ENCODE peak calls at places on chromosomes 5 and 9, in four cellular contexts. One of them, this sample, is unnamed.

GRCh38 chr9:25677301-25678146 is 720 bp downstream of the TUSC1 start:
- DNase-seq in H1: no peak
- DNase-seq in GM12878: no peak
- DNase-seq in K562: no peak
- DNase-seq in this sample: no peak

GRCh38 chr5:31427013-31427783 is 104.7 kb downstream of the DROSHA start:
- DNase-seq in K562: no peak
- DNase-seq in H1: no peak
- DNase-seq in GM12878: no peak
- DNase-seq in this sample: no peak

GRCh38 chr5:156375895-156376495 is 49.0 kb downstream of the SGCD start:
- DNase-seq in H1: no peak
- DNase-seq in K562: no peak
- DNase-seq in GM12878: peak; percentile 28
- DNase-seq in this sample: no peak

GRCh38 chr5:68080282-68081050 is 135.1 kb upstream of the PIK3R1 start:
- DNase-seq in K562: no peak
- DNase-seq in GM12878: no peak
- DNase-seq in H1: no peak
- DNase-seq in this sample: peak; percentile 90

GRCh38 chr5:109387408-109387974 is 22.3 kb downstream of the PJA2 start:
- DNase-seq in H1: no peak
- DNase-seq in GM12878: no peak
- DNase-seq in K562: no peak
- DNase-seq in this sample: no peak

GRCh38 chr9:69344459-69344858 is 19.4 kb downstream of the ENTREP1 start:
- DNase-seq in H1: no peak
- DNase-seq in K562: no peak
- DNase-seq in GM12878: no peak
- DNase-seq in this sample: no peak

GRCh38 chr9:87725900-87726709 is at the start of gene CTSL:
- DNase-seq in GM12878: no peak
- DNase-seq in K562: peak; percentile 90
- DNase-seq in H1: peak; percentile 85
- DNase-seq in this sample: peak; percentile 76

GRCh38 chr9:31103836-31104235 is 1280.6 kb upstream of the ACO1 start:
- DNase-seq in GM12878: no peak
- DNase-seq in H1: no peak
- DNase-seq in K562: no peak
- DNase-seq in this sample: no peak

GRCh38 chr5:179219661-179220620 is 125.3 kb downstream of the ADAMTS2 start:
- DNase-seq in K562: no peak
- DNase-seq in GM12878: no peak
- DNase-seq in H1: no peak
- DNase-seq in this sample: no peak

GRCh38 chr5:1380011-1380817 is 35.3 kb upstream of the CLPTM1L start:
- DNase-seq in GM12878: no peak
- DNase-seq in H1: no peak
- DNase-seq in K562: peak; percentile 57
- DNase-seq in this sample: peak; percentile 37

GRCh38 chr9:81086421-81086820 is 602.9 kb downstream of the TLE1 start:
- DNase-seq in GM12878: no peak
- DNase-seq in K562: no peak
- DNase-seq in H1: no peak
- DNase-seq in this sample: no peak

GRCh38 chr9:134214766-134215394 is 50.5 kb upstream of the RNU6ATAC start:
- DNase-seq in GM12878: no peak
- DNase-seq in K562: no peak
- DNase-seq in H1: no peak
- DNase-seq in this sample: peak; percentile 19

GRCh38 chr5:115577329-115577728 is 24.9 kb downstream of the TICAM2 start:
- DNase-seq in H1: no peak
- DNase-seq in GM12878: no peak
- DNase-seq in K562: no peak
- DNase-seq in this sample: no peak

GRCh38 chr5:64019746-64020145 is 57.5 kb upstream of the HTR1A start:
- DNase-seq in K562: no peak
- DNase-seq in H1: no peak
- DNase-seq in GM12878: no peak
- DNase-seq in this sample: no peak

GRCh38 chr5:28404363-28405071 is 1366.1 kb upstream of the CDH9 start:
- DNase-seq in H1: no peak
- DNase-seq in GM12878: no peak
- DNase-seq in K562: no peak
- DNase-seq in this sample: no peak

GRCh38 chr5:153562189-153562588 is 71.7 kb downstream of the GRIA1 start:
- DNase-seq in H1: peak; percentile 29
- DNase-seq in GM12878: no peak
- DNase-seq in K562: no peak
- DNase-seq in this sample: no peak

GRCh38 chr5:160467555-160468418 is 46.1 kb downstream of the PTTG1 start:
- DNase-seq in GM12878: peak; percentile 96
- DNase-seq in H1: no peak
- DNase-seq in K562: no peak
- DNase-seq in this sample: peak; percentile 97

GRCh38 chr5:135568241-135568640 is 10.6 kb downstream of the CXCL14 start:
- DNase-seq in GM12878: no peak
- DNase-seq in H1: no peak
- DNase-seq in K562: no peak
- DNase-seq in this sample: no peak

GRCh38 chr9:76452839-76453238 is 6.1 kb upstream of the GCNT1 start:
- DNase-seq in K562: no peak
- DNase-seq in GM12878: no peak
- DNase-seq in H1: no peak
- DNase-seq in this sample: no peak

GRCh38 chr5:131328536-131329186 is 64.8 kb downstream of the CDC42SE2 start:
- DNase-seq in H1: no peak
- DNase-seq in K562: no peak
- DNase-seq in GM12878: no peak
- DNase-seq in this sample: peak; percentile 50

GRCh38 chr5:174306345-174307030 is 261.0 kb downstream of the NSG2 start:
- DNase-seq in GM12878: no peak
- DNase-seq in H1: no peak
- DNase-seq in K562: no peak
- DNase-seq in this sample: no peak

GRCh38 chr5:177124486-177124991 is 9.0 kb upstream of the NSD1 start:
- DNase-seq in K562: peak; percentile 26
- DNase-seq in GM12878: no peak
- DNase-seq in H1: no peak
- DNase-seq in this sample: no peak

GRCh38 chr9:71791875-71792274 is 23.6 kb upstream of the CEMIP2 start:
- DNase-seq in K562: no peak
- DNase-seq in H1: no peak
- DNase-seq in GM12878: no peak
- DNase-seq in this sample: no peak

GRCh38 chr9:4417578-4418325 is 72.5 kb upstream of the SLC1A1 start:
- DNase-seq in GM12878: no peak
- DNase-seq in K562: no peak
- DNase-seq in H1: no peak
- DNase-seq in this sample: no peak

GRCh38 chr9:128249914-128250838 is 25.6 kb downstream of the GOLGA2 start:
- DNase-seq in GM12878: peak; percentile 25
- DNase-seq in H1: peak; percentile 93
- DNase-seq in K562: peak; percentile 100
- DNase-seq in this sample: no peak

GRCh38 chr5:96783326-96783725 is 24.4 kb downstream of the ERAP1 start:
- DNase-seq in GM12878: no peak
- DNase-seq in K562: no peak
- DNase-seq in H1: no peak
- DNase-seq in this sample: no peak

GRCh38 chr9:131758972-131759647 is 19.2 kb upstream of the RAPGEF1 start:
- DNase-seq in GM12878: no peak
- DNase-seq in K562: no peak
- DNase-seq in H1: no peak
- DNase-seq in this sample: no peak

GRCh38 chr9:113619156-113619861 is 155.8 kb downstream of the RGS3 start:
- DNase-seq in H1: no peak
- DNase-seq in GM12878: no peak
- DNase-seq in K562: no peak
- DNase-seq in this sample: no peak

GRCh38 chr9:83955985-83956287 is 24.1 kb downstream of the HNRNPK start:
- DNase-seq in K562: no peak
- DNase-seq in H1: no peak
- DNase-seq in GM12878: no peak
- DNase-seq in this sample: peak; percentile 36

GRCh38 chr5:105872569-105873270 is 1798.0 kb downstream of the EFNA5 start:
- DNase-seq in H1: no peak
- DNase-seq in GM12878: no peak
- DNase-seq in K562: no peak
- DNase-seq in this sample: no peak

GRCh38 chr5:139492700-139493192 is 10.2 kb upstream of the STING1 start:
- DNase-seq in K562: no peak
- DNase-seq in GM12878: no peak
- DNase-seq in H1: no peak
- DNase-seq in this sample: no peak

GRCh38 chr5:71810456-71811181 is 91.5 kb downstream of the CARTPT start:
- DNase-seq in K562: no peak
- DNase-seq in H1: no peak
- DNase-seq in GM12878: no peak
- DNase-seq in this sample: no peak

GRCh38 chr9:130857864-130858730 is 23.0 kb downstream of the ABL1 start:
- DNase-seq in H1: no peak
- DNase-seq in GM12878: no peak
- DNase-seq in K562: peak; percentile 60
- DNase-seq in this sample: no peak

GRCh38 chr5:124519396-124519795 is 227.0 kb downstream of the ZNF608 start:
- DNase-seq in GM12878: peak; percentile 33
- DNase-seq in H1: no peak
- DNase-seq in K562: no peak
- DNase-seq in this sample: no peak

GRCh38 chr9:96135904-96136303 is 166.1 kb downstream of the HSD17B3 start:
- DNase-seq in K562: no peak
- DNase-seq in GM12878: no peak
- DNase-seq in H1: no peak
- DNase-seq in this sample: no peak

GRCh38 chr5:88886756-88887741 is 4.1 kb upstream of the MEF2C start:
- DNase-seq in H1: no peak
- DNase-seq in K562: no peak
- DNase-seq in GM12878: no peak
- DNase-seq in this sample: no peak

GRCh38 chr9:2015581-2016410 is 649 bp downstream of the SMARCA2 start:
- DNase-seq in H1: no peak
- DNase-seq in K562: peak; percentile 30
- DNase-seq in GM12878: no peak
- DNase-seq in this sample: peak; percentile 13
- TF ChIP-seq HDAC6 in H1: no peak
- TF ChIP-seq HDAC6 in K562: no peak
- TF ChIP-seq HDAC6 in GM12878: no peak
- TF ChIP-seq HDAC6 in this sample: no peak

DNA sequence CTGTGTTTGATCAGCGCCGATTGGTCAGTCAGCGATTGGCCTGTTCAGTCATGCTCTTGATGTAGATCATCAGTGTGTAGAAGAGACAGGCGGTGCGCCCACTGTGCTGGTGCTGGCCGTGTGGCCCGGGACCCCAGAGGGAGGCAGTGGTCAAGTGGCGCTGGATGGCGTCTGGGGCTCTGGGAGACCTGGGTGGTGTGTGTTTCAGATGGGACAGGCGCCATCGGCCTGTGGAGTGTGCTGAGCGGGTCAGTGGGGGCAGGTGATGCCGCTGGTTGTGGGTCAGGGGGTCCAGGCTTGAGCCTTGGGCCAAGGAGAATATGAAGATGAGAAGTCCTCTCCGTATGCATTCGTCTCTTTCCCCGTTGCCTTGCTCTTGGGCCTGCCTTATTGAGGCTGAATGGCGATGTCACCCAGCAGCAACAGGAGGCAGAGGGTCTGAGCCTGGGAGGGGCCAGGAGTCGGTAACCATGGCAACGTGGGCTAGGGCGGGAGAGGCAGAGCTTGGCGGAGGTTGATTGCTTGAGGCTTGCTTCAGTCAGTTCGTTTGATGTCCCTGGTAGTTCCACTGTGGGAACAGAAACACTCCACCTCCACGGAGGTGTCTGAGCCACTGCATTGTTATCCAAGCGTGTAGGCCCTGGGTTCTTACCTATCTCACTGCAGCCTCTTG is 117.8 kb upstream of the CACNA1B start:
- DNase-seq in GM12878: no peak
- DNase-seq in K562: no peak
- DNase-seq in H1: no peak
- DNase-seq in this sample: no peak
- TF ChIP-seq HDAC6 in GM12878: no peak
- TF ChIP-seq HDAC6 in K562: no peak
- TF ChIP-seq HDAC6 in H1: no peak
- TF ChIP-seq HDAC6 in this sample: no peak

GRCh38 chr9:99305820-99306811 is 84.0 kb downstream of the SEC61B start:
- DNase-seq in H1: no peak
- DNase-seq in K562: no peak
- DNase-seq in GM12878: no peak
- DNase-seq in this sample: no peak

GRCh38 chr9:99309540-99309939 is 87.5 kb downstream of the SEC61B start:
- DNase-seq in K562: no peak
- DNase-seq in GM12878: no peak
- DNase-seq in H1: no peak
- DNase-seq in this sample: no peak

GRCh38 chr9:99303177-99303576 is 81.1 kb downstream of the SEC61B start:
- DNase-seq in K562: no peak
- DNase-seq in H1: no peak
- DNase-seq in GM12878: no peak
- DNase-seq in this sample: no peak

GRCh38 chr9:99305124-99305523 is 83.0 kb downstream of the SEC61B start:
- DNase-seq in K562: no peak
- DNase-seq in H1: no peak
- DNase-seq in GM12878: no peak
- DNase-seq in this sample: no peak

GRCh38 chr9:99307846-99308245 is 85.8 kb downstream of the SEC61B start:
- DNase-seq in K562: no peak
- DNase-seq in GM12878: no peak
- DNase-seq in H1: no peak
- DNase-seq in this sample: no peak
- TF ChIP-seq HDAC6 in K562: no peak
- TF ChIP-seq HDAC6 in GM12878: no peak
- TF ChIP-seq HDAC6 in H1: no peak
- TF ChIP-seq HDAC6 in this sample: no peak

DNA sequence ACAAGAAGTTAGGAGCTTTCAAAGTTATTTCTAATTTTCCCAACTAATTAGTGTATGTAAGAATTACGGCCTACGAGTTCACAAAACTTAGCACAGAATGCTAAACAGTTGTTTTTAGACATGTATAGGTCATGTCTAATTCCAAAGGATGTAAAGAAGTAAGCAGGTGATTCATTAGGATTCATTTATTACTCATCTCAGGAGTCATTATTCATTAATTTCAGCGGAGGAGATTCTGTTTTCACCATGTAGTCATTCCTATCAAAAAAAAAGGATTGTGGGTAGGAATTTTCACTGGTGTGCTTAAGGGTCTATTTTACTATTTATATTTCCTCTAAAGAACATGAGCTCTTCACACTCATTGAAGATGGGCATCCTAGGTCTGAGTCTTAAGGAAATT is 532.2 kb downstream of the ACTL7B start:
- DNase-seq in H1: no peak
- DNase-seq in K562: no peak
- DNase-seq in GM12878: no peak
- DNase-seq in this sample: no peak
- TF ChIP-seq HDAC6 in H1: no peak
- TF ChIP-seq HDAC6 in K562: no peak
- TF ChIP-seq HDAC6 in GM12878: no peak
- TF ChIP-seq HDAC6 in this sample: no peak